ENCODE peak calls at places on chromosomes 1 and 21, in four cellular contexts. B, P, F and W are unnamed samples.
A peak's percentile ranks its signal among the peaks of the same experiment; 100 is the strongest.

GRCh38 chr1:90862782-90863181 is 145.7 kb upstream of the BARHL2 start:
- DNase-seq in F (no peak), P (no peak), B (no peak), W (no peak)

GRCh38 chr1:189682591-189682990 is 795.1 kb downstream of the BRINP3 start:
- DNase-seq in B (no peak), P (no peak), F (no peak), W (no peak)

GRCh38 chr1:22803833-22804232 is 93.2 kb downstream of the EPHB2 start:
- DNase-seq in P (no peak), B (no peak), F (no peak), W (no peak)

GRCh38 chr1:228938248-228938891 is 203.1 kb downstream of the RHOU start:
- DNase-seq in F (no peak), B (no peak), P (no peak), W (no peak)

GRCh38 chr1:151593651-151594625 is 17.9 kb upstream of the SNX27 start:
- DNase-seq in F (peak; percentile 59), B (peak; percentile 73), P (peak; percentile 91), W (no peak)

GRCh38 chr1:108570128-108570527 is 10.2 kb downstream of the EEIG2 start:
- DNase-seq in F (peak; percentile 47), B (no peak), P (no peak), W (no peak)

GRCh38 chr1:98306517-98307089 is 354.9 kb upstream of the SNX7 start:
- DNase-seq in F (no peak), P (no peak), B (no peak), W (no peak)

GRCh38 chr1:42784946-42785693 is at the start of gene TMEM269:
- DNase-seq in P (peak; percentile 13), B (no peak), F (peak; percentile 19), W (no peak)

GRCh38 chr21:38958940-38959685 is 153.4 kb downstream of the ETS2 start:
- DNase-seq in F (peak; percentile 84), P (peak; percentile 51), B (no peak), W (peak; percentile 55)

GRCh38 chr1:207228987-207229386 is 92.5 kb upstream of the CD55 start:
- DNase-seq in F (no peak), B (no peak), P (no peak), W (no peak)

GRCh38 chr1:59678065-59678808 is 136.5 kb upstream of the HOOK1 start:
- DNase-seq in B (no peak), F (peak; percentile 49), P (no peak), W (no peak)